ENCODE peak calls at places on chromosome 13, in four cellular contexts. C, O, S and X are unnamed samples.

GRCh38 chr13:94329754-94330551 is 149.5 kb downstream of the DCT start:
- DNase-seq in S (no peak), C (peak), O (no peak), X (no peak)

GRCh38 chr13:40798380-40798779 is 9.0 kb downstream of the SLC25A15 start:
- DNase-seq in O (no peak), S (no peak), C (no peak), X (no peak)

GRCh38 chr13:110485604-110486003 is 75.9 kb downstream of the RAB20 start:
- DNase-seq in O (peak), C (no peak), S (peak), X (peak)

GRCh38 chr13:48491423-48492122 is 41.3 kb downstream of the RCBTB2 start:
- DNase-seq in O (no peak), S (no peak), C (peak), X (no peak)

GRCh38 chr13:99421758-99422555 is 79.3 kb upstream of the TM9SF2 start:
- DNase-seq in O (no peak), C (no peak), S (no peak), X (no peak)

GRCh38 chr13:26133286-26133685 is 81.5 kb upstream of the SHISA2 start:
- DNase-seq in O (no peak), S (no peak), C (no peak), X (no peak)

GRCh38 chr13:29369060-29369743 is 226.3 kb downstream of the SLC7A1 start:
- DNase-seq in O (peak), C (peak), S (no peak), X (peak)

GRCh38 chr13:94959616-94960015 is 247.3 kb upstream of the SOX21 start:
- DNase-seq in O (no peak), C (no peak), S (no peak), X (no peak)

GRCh38 chr13:112067871-112068305 is 939 bp downstream of the SOX1 start:
- DNase-seq in S (peak), C (no peak), O (peak), X (no peak)

GRCh38 chr13:33644607-33645543 is 173.1 kb upstream of the RFC3 start:
- DNase-seq in O (no peak), C (peak), S (no peak), X (no peak)

GRCh38 chr13:110379905-110380341 is 72.8 kb downstream of the COL4A2 start:
- DNase-seq in C (peak), O (peak), S (peak), X (no peak)

GRCh38 chr13:111937763-111938375 is 129.1 kb upstream of the SOX1 start:
- DNase-seq in S (peak), C (no peak), O (no peak), X (no peak)

GRCh38 chr13:111281751-111282311 is 38.6 kb upstream of the TEX29 start:
- DNase-seq in C (peak), S (no peak), O (no peak), X (no peak)

GRCh38 chr13:110346661-110347067 is 39.6 kb downstream of the COL4A2 start:
- DNase-seq in O (no peak), S (no peak), C (no peak), X (no peak)

GRCh38 chr13:60617863-60618733 is 221.1 kb downstream of the TDRD3 start:
- DNase-seq in C (peak), O (peak), S (peak), X (no peak)

GRCh38 chr13:48078251-48078656 is 16.6 kb downstream of the MED4 start:
- DNase-seq in O (peak), S (no peak), C (no peak), X (no peak)

GRCh38 chr13:94177041-94177440 is 302.4 kb downstream of the DCT start:
- DNase-seq in S (no peak), O (no peak), C (no peak), X (no peak)

GRCh38 chr13:43195112-43195511 is 171.7 kb downstream of the DNAJC15 start:
- DNase-seq in C (no peak), S (no peak), O (no peak), X (no peak)

GRCh38 chr13:52029569-52029968 is 5.1 kb downstream of the UTP14C start:
- DNase-seq in C (no peak), S (no peak), O (no peak), X (no peak)

GRCh38 chr13:79870123-79870522 is 389.2 kb downstream of the NDFIP2 start:
- DNase-seq in O (peak), S (no peak), C (peak), X (no peak)

GRCh38 chr13:30576528-30576927 is 41.2 kb upstream of the USPL1 start:
- DNase-seq in S (no peak), C (peak), O (no peak), X (no peak)
- H2AK5ac ChIP-seq in S (no peak), C (peak), O (no peak), X (no peak)

GRCh38 chr13:109212630-109213029 is 573.8 kb downstream of the IRS2 start:
- DNase-seq in C (no peak), S (no peak), O (no peak), X (no peak)
- H2AK5ac ChIP-seq in C (no peak), S (no peak), O (no peak), X (no peak)

GRCh38 chr13:20505405-20506366 is 20.0 kb downstream of the CRYL1 start:
- DNase-seq in C (no peak), O (no peak), S (no peak), X (no peak)
- H2AK5ac ChIP-seq in C (no peak), O (no peak), S (no peak), X (no peak)

DNA sequence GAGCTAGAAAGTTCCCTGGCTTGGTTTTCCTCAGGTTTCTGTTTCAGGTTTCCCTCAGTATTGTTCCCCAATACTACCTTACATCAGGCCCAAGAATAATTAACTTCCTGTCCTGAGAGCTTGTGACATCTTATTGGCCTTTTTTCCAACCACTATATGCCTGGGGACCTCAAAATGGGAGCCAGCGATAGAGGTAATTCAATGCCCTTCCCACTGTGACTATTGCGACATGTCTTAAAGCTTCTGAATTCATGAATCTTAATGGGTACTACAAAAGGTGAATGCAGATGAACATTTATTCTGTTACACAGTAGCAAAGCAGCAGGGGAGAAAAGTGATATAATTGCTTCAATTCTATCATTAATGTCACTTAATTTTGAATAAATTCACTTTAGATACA is 4.3 kb downstream of the CRYL1 start:
- DNase-seq in S (no peak), O (no peak), C (no peak), X (no peak)
- H2AK5ac ChIP-seq in S (no peak), O (no peak), C (no peak), X (no peak)

DNA sequence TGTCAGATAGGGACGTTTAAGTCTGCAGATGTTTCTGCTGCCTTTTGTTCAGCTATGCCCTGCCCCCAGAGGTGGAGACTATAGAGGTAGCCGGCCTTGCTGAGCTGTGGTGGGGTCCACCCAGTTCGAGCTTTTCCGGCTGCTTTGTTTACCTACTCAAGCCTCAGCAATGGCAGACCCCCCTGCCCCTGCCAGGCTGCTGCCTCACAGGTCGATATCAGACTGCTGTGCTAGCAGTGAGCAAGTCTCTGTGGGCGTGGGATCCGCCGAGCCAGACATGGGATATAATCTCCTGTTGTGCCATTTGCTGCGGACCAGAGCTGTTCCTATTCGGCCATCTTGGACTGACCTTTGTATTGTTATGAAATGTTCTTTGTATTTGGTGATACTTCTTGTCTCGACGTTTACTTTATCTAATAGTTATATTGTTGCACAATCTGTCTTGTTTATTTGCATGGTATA is 46.3 kb downstream of the NBEA start:
- DNase-seq in C (no peak), S (no peak), O (no peak), X (no peak)
- H2AK5ac ChIP-seq in C (no peak), S (no peak), O (no peak), X (no peak)

GRCh38 chr13:101303512-101303911 is 112.8 kb downstream of the NALCN start:
- DNase-seq in O (no peak), C (no peak), S (no peak), X (no peak)
- H2AK5ac ChIP-seq in O (no peak), C (no peak), S (no peak), X (no peak)

GRCh38 chr13:46664195-46664594 is 111.2 kb downstream of the LRCH1 start:
- DNase-seq in C (no peak), S (no peak), O (no peak), X (no peak)
- H2AK5ac ChIP-seq in C (peak), S (peak), O (no peak), X (no peak)

GRCh38 chr13:23697772-23698313 is 127.6 kb downstream of the TNFRSF19 start:
- DNase-seq in C (no peak), O (no peak), S (no peak), X (no peak)
- H2AK5ac ChIP-seq in C (no peak), O (no peak), S (no peak), X (no peak)

GRCh38 chr13:113836917-113837553 is 26.8 kb downstream of the GAS6 start:
- DNase-seq in C (peak), O (no peak), S (no peak), X (no peak)

GRCh38 chr13:113833111-113833830 is 30.6 kb downstream of the GAS6 start:
- DNase-seq in S (no peak), O (no peak), C (no peak), X (no peak)

GRCh38 chr13:113837554-113838355 is 26.1 kb downstream of the GAS6 start:
- DNase-seq in O (peak), S (no peak), C (peak), X (no peak)

GRCh38 chr13:113834496-113835200 is 29.2 kb downstream of the GAS6 start:
- DNase-seq in C (no peak), O (no peak), S (no peak), X (no peak)

DNA sequence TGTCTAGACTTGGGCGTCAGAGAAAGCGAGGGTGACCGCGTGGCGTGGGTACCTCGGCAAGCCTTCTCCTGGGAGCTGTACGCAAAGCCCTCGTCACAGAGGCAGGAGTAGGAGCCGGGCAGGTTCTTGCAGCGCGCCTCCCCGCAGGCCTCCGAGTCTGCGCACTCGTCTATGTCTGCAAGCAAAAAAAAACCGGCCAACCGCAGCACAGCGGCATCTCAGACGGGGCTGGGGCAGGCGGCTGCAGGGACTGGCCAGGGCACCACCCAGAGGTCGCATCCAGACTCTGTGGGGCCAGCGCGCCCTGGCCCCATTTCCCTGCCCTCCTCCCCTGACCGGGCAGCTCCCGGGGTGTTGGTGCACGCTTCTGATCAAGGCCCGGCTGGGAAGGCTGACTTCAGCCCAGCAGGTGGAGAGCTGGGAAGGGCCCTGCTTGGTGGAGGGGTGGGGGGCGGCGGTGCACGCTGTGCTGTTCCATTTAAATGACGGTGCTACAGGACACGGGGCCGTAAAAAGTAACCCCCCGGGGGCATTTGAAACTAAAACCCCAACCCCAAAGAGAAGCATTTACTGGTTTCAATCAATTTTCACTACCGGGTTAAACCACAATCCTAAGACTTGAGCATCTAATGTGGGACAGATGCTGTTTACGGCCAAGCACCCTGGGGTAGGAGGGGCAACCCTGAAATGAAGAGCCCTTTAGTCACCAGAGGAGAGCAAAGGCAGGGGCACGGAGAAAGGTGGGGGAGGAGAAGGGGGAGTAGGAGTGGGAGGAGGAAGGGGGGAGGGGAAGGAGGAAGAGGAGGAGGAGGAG is 28.2 kb downstream of the GAS6 start:
- DNase-seq in S (no peak), C (peak), O (peak), X (no peak)
- H2AK5ac ChIP-seq in S (no peak), C (peak), O (no peak), X (peak)